ENCODE peak calls at places on chromosomes 6 and 20, in six cellular contexts. J, V, M, Z, Y and L are unnamed samples. For H3K36me3, the result is how much of the 10 kb centered on the place peaks cover.

GRCh38 chr6:132410840-132411239 is 9.6 kb upstream of the MOXD1 start:
- DNase-seq in J (no peak), M (no peak), Z (no peak), Y (no peak), V (no peak), L (no peak)

GRCh38 chr6:167165887-167166471 is 8.2 kb upstream of the GPR31 start:
- DNase-seq in V (no peak), Z (no peak), Y (no peak), M (no peak), J (no peak), L (no peak)

GRCh38 chr6:134630468-134631180 is 312.7 kb upstream of the SGK1 start:
- DNase-seq in Z (peak), V (peak), M (peak), J (no peak), Y (no peak), L (no peak)

GRCh38 chr20:58714923-58715708 is 22.5 kb downstream of the NPEPL1 start:
- DNase-seq in J (no peak), M (no peak), V (peak), Z (peak), Y (peak), L (peak)

GRCh38 chr20:8394308-8394945 is 262.4 kb downstream of the PLCB1 start:
- DNase-seq in J (no peak), M (peak), Z (no peak), V (no peak), Y (no peak), L (no peak)

GRCh38 chr6:5115168-5115567 is 30.0 kb downstream of the PPP1R3G start:
- DNase-seq in Y (no peak), V (peak), J (no peak), Z (no peak), M (no peak), L (no peak)

GRCh38 chr6:30763618-30764489 is 19.5 kb upstream of the IER3 start:
- DNase-seq in V (peak), Y (no peak), Z (no peak), J (peak), M (no peak), L (no peak)

GRCh38 chr20:23092409-23092756 is 6.3 kb upstream of the CD93 start:
- DNase-seq in V (no peak), J (peak), Y (no peak), M (no peak), Z (no peak), L (no peak)

GRCh38 chr20:24697411-24697810 is 228.0 kb downstream of the SYNDIG1 start:
- DNase-seq in Y (peak), V (no peak), Z (no peak), M (no peak), J (no peak), L (no peak)

GRCh38 chr20:37288091-37288490 is 1.4 kb upstream of the MANBAL start:
- DNase-seq in Y (no peak), M (no peak), Z (peak), J (no peak), V (no peak), L (no peak)

GRCh38 chr6:47267301-47267700 is 42.4 kb downstream of the TNFRSF21 start:
- DNase-seq in M (no peak), J (no peak), Y (no peak), Z (no peak), V (no peak), L (no peak)

GRCh38 chr6:160733045-160733646 is 31.1 kb downstream of the PLG start:
- DNase-seq in Z (peak), M (peak), V (peak), J (peak), Y (no peak), L (no peak)

GRCh38 chr6:111011360-111012142 is 29.7 kb downstream of the RPF2 start:
- DNase-seq in M (peak), V (peak), Z (no peak), J (peak), Y (no peak), L (no peak)

GRCh38 chr20:3721912-3722311 is 9.5 kb upstream of the SIGLEC1 start:
- DNase-seq in Z (no peak), J (no peak), V (no peak), M (no peak), Y (no peak), L (peak)

GRCh38 chr6:683742-684440 is 9.0 kb downstream of the EXOC2 start:
- DNase-seq in Z (no peak), M (no peak), Y (no peak), J (peak), V (peak), L (no peak)

GRCh38 chr6:63899550-63899949 is 263.9 kb downstream of the PHF3 start:
- DNase-seq in V (peak), Y (no peak), M (no peak), Z (no peak), J (no peak), L (no peak)

GRCh38 chr20:24134284-24134683 is 145.7 kb upstream of the GGTLC1 start:
- DNase-seq in J (no peak), V (no peak), Z (no peak), Y (peak), M (no peak), L (no peak)

GRCh38 chr20:59400666-59401065 is 100.3 kb downstream of the EDN3 start:
- DNase-seq in Z (no peak), Y (no peak), M (no peak), V (no peak), J (no peak), L (no peak)

DNA sequence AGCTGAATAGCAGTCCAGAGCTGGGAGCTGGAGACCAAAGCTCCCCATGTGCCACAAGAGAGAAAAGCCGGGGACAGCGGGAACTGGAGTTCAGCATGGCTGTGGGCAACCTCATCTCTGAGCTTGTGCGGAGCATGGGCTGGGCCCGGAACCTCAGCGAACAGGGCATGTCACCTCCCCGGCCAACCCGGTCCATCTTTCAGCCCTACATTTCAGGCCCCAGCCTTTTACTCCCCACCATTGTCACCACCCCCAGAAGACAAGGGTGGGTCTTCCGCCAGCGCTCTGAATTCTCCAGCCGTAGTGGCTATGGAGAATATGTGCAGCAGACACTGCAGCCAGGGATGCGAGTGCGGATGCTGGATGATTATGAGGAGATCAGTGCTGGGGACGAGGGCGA is 4.0 kb downstream of the CUL9 start:
- DNase-seq in M (no peak), Y (peak), J (no peak), Z (no peak), V (no peak), L (peak)
- H3K36me3 ChIP-seq in M (under half), Y (half or more), J (under half), Z (under half), V (under half), L (under half)

GRCh38 chr6:144315226-144315980 is 30.3 kb downstream of the UTRN start:
- DNase-seq in Y (no peak), J (no peak), Z (no peak), V (no peak), M (no peak), L (peak)

GRCh38 chr6:144319193-144319592 is 34.1 kb downstream of the UTRN start:
- DNase-seq in Z (no peak), Y (no peak), M (no peak), V (no peak), J (no peak), L (no peak)

GRCh38 chr6:144316866-144317204 is 31.7 kb downstream of the UTRN start:
- DNase-seq in Z (no peak), Y (no peak), M (no peak), J (no peak), V (no peak), L (no peak)

GRCh38 chr6:144315981-144316865 is 31.1 kb downstream of the UTRN start:
- DNase-seq in Z (no peak), J (no peak), Y (no peak), V (no peak), M (no peak), L (no peak)

GRCh38 chr6:144317736-144318135 is 32.6 kb downstream of the UTRN start:
- DNase-seq in M (no peak), Y (no peak), V (no peak), Z (no peak), J (no peak), L (no peak)
- H3K27ac ChIP-seq in M (no peak), Y (no peak), V (peak), Z (no peak), J (no peak), L (no peak)

GRCh38 chr6:170018422-170019258 is 267.2 kb downstream of the ERMARD start:
- DNase-seq in M (no peak), Z (no peak), Y (peak), V (no peak), J (no peak), L (no peak)
- H3K4me3 ChIP-seq in M (no peak), Z (no peak), Y (no peak), V (no peak), J (no peak), L (no peak)

GRCh38 chr6:13597073-13597472 is 18.1 kb upstream of the NOL7 start:
- DNase-seq in V (no peak), J (no peak), Z (no peak), Y (no peak), M (no peak), L (no peak)
- H3K36me3 ChIP-seq in V (under half), J (under half), Z (under half), Y (half or more), M (under half), L (under half)

DNA sequence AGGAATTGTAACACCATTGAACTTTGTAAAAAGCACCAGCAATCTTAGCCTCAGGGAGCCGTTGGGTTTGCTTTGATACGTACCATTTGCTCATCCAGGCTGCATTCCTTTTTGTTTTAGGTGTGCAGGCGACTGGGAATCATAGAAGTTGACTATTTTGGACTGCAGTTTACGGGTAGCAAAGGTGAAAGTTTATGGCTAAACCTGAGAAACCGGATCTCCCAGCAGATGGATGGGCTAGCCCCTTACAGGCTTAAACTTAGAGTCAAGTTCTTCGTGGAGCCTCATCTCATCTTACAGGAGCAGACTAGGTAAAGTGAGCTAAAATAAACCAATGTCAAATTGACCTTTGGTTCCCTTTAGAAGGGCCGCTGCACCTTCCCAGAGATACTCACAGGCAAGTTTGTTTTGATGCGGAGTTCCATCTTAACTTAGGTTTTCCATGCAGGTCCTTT is 1.6 kb downstream of the MYLIP start:
- DNase-seq in J (peak), V (peak), M (peak), Z (peak), Y (no peak), L (no peak)
- H3K27ac ChIP-seq in J (peak), V (peak), M (peak), Z (peak), Y (peak), L (peak)

DNA sequence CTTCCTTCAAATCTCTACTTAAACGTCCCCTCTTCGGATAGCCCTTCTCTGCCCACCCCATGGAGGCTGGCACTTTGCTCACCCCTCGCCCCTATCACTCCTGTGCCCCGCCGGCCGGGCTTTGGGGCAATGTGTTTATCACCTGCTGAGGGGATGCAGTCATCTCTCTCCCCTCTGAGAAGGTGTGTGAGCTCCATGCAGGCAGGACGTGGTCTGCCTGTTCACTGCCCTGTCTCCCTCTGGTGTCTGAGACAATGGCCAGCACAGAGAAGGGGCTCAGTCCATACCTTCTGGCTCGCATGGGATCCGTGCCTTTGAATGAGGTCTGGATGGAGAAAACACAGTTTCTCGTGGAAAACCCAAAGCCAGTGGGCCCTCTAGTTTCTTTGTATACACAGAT is 67.6 kb downstream of the GFOD1 start:
- DNase-seq in M (no peak), V (no peak), Z (no peak), Y (no peak), J (no peak), L (no peak)
- H3K4me3 ChIP-seq in M (no peak), V (no peak), Z (no peak), Y (no peak), J (no peak), L (no peak)

GRCh38 chr6:53294611-53295010 is 54.1 kb downstream of the ELOVL5 start:
- DNase-seq in Z (no peak), M (no peak), J (no peak), V (no peak), Y (no peak), L (no peak)

GRCh38 chr6:53297004-53297403 is 51.7 kb downstream of the ELOVL5 start:
- DNase-seq in Y (no peak), J (no peak), V (no peak), M (no peak), Z (no peak), L (no peak)

GRCh38 chr6:53293691-53294090 is 55.1 kb downstream of the ELOVL5 start:
- DNase-seq in Y (no peak), V (no peak), M (no peak), J (no peak), Z (no peak), L (no peak)

GRCh38 chr6:53295176-53295575 is 53.6 kb downstream of the ELOVL5 start:
- DNase-seq in Z (no peak), M (no peak), V (no peak), Y (no peak), J (no peak), L (no peak)

GRCh38 chr6:53294095-53294494 is 54.7 kb downstream of the ELOVL5 start:
- DNase-seq in J (peak), M (peak), Z (no peak), V (no peak), Y (no peak), L (no peak)
- H3K36me3 ChIP-seq in J (under half), M (half or more), Z (under half), V (under half), Y (under half), L (under half)